ENCODE peak calls at places on chromosome 6, in eight cellular contexts. N is right cardiac atrium; L is stimulated activated naive B cell treated with anti-CD40 and anti-IgM and Interleukin-4, amounts not matched to agents 10 μg/mL and 1 μg/mL and 100 μg/mL, for 72 hours; G is HFFc6; S is A172; U is A549; F is pancreas; Q is CD8-positive, alpha-beta T cell. H is an unnamed sample.

GRCh38 chr6:137731960-137732616 is 135.0 kb upstream of the TNFAIP3 start:
- DNase-seq in G (peak; percentile 48), S (peak; percentile 15), U (peak; percentile 33), N (no peak), L (no peak), Q (no peak), F (no peak), H (peak; percentile 53)

GRCh38 chr6:69398729-69399128 is 398.1 kb downstream of the LMBRD1 start:
- DNase-seq in L (no peak), S (no peak), U (no peak), F (no peak), Q (no peak), G (no peak), N (no peak), H (no peak)

GRCh38 chr6:30325150-30325872 is 1.4 kb upstream of the TRIM39 start:
- DNase-seq in L (no peak), Q (no peak), U (peak; percentile 62), N (peak; percentile 57), G (peak; percentile 56), F (no peak), S (peak; percentile 81), H (no peak)

GRCh38 chr6:47134476-47135189 is 92.5 kb upstream of the ADGRF1 start:
- DNase-seq in F (peak; percentile 23), L (no peak), Q (no peak), N (no peak), G (peak; percentile 82), U (peak; percentile 72), S (peak; percentile 75), H (peak; percentile 82)

GRCh38 chr6:48736486-48737206 is 625.6 kb upstream of the PTCHD4 start:
- DNase-seq in S (no peak), L (no peak), N (no peak), G (peak; percentile 90), Q (no peak), U (no peak), F (no peak), H (no peak)

GRCh38 chr6:117829594-117830319 is 77.3 kb upstream of the SLC35F1 start:
- DNase-seq in F (no peak), Q (no peak), U (peak; percentile 9), N (no peak), L (no peak), S (peak; percentile 53), G (peak; percentile 35), H (peak; percentile 44)

GRCh38 chr6:133635447-133635846 is 253.5 kb upstream of the TCF21 start:
- DNase-seq in L (no peak), S (no peak), G (no peak), U (no peak), N (no peak), F (no peak), Q (no peak), H (no peak)

GRCh38 chr6:42177514-42178364 is 4.6 kb downstream of the GUCA1A start:
- DNase-seq in S (no peak), Q (no peak), L (no peak), N (no peak), F (no peak), U (no peak), G (no peak), H (no peak)

GRCh38 chr6:166476061-166476591 is 93.4 kb upstream of the MPC1 start:
- DNase-seq in U (no peak), G (no peak), F (no peak), L (no peak), N (no peak), S (no peak), Q (no peak), H (no peak)

H was measured in SW480.